ENCODE peak calls at places on chromosome 1, in five cellular contexts. V, D, F, G and T are unnamed samples.

GRCh38 chr1:43648448-43648847 is 1.5 kb upstream of the KDM4A start:
- DNase-seq in V (peak), D (no peak), F (no peak), G (no peak), T (no peak)

GRCh38 chr1:232725303-232726047 is 79.7 kb upstream of the MAP10 start:
- DNase-seq in V (no peak), D (no peak), F (no peak), G (no peak), T (no peak)

GRCh38 chr1:220818421-220819173 is 31.9 kb downstream of the MTARC1 start:
- DNase-seq in V (peak), D (no peak), F (peak), G (peak), T (no peak)

GRCh38 chr1:24042375-24042774 is 62.2 kb upstream of the SRSF10 start:
- DNase-seq in V (no peak), D (no peak), F (no peak), G (no peak), T (no peak)

GRCh38 chr1:107057197-107058133 is 991 bp downstream of the PRMT6 start:
- DNase-seq in V (peak), D (peak), F (peak), G (peak), T (no peak)

GRCh38 chr1:36411674-36412648 is 14.3 kb upstream of the LSM10 start:
- DNase-seq in V (peak), D (no peak), F (peak), G (no peak), T (no peak)

GRCh38 chr1:89454845-89455521 is 69.6 kb upstream of the LRRC8B start:
- DNase-seq in V (peak), D (peak), F (peak), G (no peak), T (no peak)

GRCh38 chr1:36882536-36883285 is 151.6 kb downstream of the GRIK3 start:
- DNase-seq in V (no peak), D (no peak), F (no peak), G (no peak), T (no peak)

GRCh38 chr1:245599413-245600174 is 444.8 kb downstream of the KIF26B start:
- DNase-seq in V (peak), D (no peak), F (peak), G (no peak), T (no peak)

GRCh38 chr1:24501371-24502167 is 1.1 kb upstream of the RCAN3 start:
- DNase-seq in V (no peak), D (no peak), F (no peak), G (no peak), T (no peak)

GRCh38 chr1:183033205-183033604 is 10.0 kb downstream of the LAMC1 start:
- DNase-seq in V (no peak), D (no peak), F (no peak), G (no peak), T (no peak)

GRCh38 chr1:183877321-183877720 is 72.4 kb downstream of the RGL1 start:
- DNase-seq in V (peak), D (no peak), F (no peak), G (no peak), T (no peak)

GRCh38 chr1:103170608-103171007 is 62.3 kb upstream of the COL11A1 start:
- DNase-seq in V (no peak), D (no peak), F (no peak), G (no peak), T (no peak)

GRCh38 chr1:172532700-172533510 is at the start of gene SUCO:
- DNase-seq in V (peak), D (peak), F (peak), G (peak), T (peak)

GRCh38 chr1:45364294-45364693 is 24.1 kb upstream of the MUTYH start:
- DNase-seq in V (no peak), D (no peak), F (no peak), G (no peak), T (no peak)

GRCh38 chr1:230361941-230362340 is 64.2 kb downstream of the PGBD5 start:
- DNase-seq in V (no peak), D (peak), F (no peak), G (no peak), T (no peak)

GRCh38 chr1:211334986-211335385 is 8.4 kb downstream of the TRAF5 start:
- DNase-seq in V (no peak), D (no peak), F (no peak), G (no peak), T (no peak)

GRCh38 chr1:166840309-166841302 is 1.3 kb downstream of the POGK start:
- DNase-seq in V (peak), D (peak), F (peak), G (no peak), T (no peak)

GRCh38 chr1:61175976-61176375 is 93.6 kb downstream of the NFIA start:
- DNase-seq in V (no peak), D (no peak), F (no peak), G (no peak), T (no peak)

GRCh38 chr1:203335503-203335902 is 15.4 kb downstream of the FMOD start:
- DNase-seq in V (no peak), D (no peak), F (no peak), G (no peak), T (no peak)

GRCh38 chr1:42765832-42766722 is 751 bp downstream of the P3H1 start:
- DNase-seq in V (peak), D (peak), F (peak), G (no peak), T (no peak)

DNA sequence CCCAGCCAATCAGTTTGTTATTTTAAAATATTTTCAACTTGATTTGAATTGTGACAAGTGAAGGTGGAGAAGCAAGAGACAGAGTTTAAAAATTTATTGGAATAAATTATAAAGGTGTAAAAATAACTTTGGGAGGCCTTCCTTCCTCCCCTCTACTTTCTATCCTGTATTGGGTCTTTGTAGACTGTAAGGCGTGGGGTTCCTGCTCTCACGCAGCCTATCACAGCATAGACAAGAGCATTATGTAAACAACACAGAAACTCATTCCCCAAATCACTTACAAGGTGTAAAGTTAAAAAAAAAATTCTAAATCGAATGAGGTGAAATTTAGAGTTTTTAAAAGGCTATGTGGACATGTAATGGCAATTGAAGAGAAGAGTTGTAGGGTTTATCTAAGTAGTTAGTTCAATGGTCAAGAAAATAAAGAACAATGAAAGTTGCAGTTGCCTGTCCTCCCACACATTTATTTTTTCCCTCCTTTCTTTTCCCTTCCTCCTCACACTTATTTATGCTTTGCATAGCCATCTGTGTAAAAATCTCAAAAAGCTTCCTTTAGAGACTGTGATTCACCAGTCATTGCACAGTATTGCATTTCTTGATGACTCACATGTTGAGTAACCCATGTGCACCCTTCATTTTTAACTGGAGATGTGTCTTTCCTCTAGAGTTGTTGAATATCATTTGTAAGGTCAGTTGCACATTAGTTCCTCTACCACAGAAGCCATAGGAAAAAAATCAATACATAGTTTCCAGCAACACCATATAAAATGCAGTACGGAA is 242.2 kb downstream of the PTPRC start:
- DNase-seq in V (peak), D (no peak), F (no peak), G (no peak), T (peak)
- H3K27ac ChIP-seq in V (peak), D (peak), F (no peak), G (no peak), T (peak)

GRCh38 chr1:38045431-38046332 is 911 bp downstream of the POU3F1 start:
- DNase-seq in V (no peak), D (peak), F (peak), G (no peak), T (no peak)

GRCh38 chr1:38041941-38042834 is 4.4 kb downstream of the POU3F1 start:
- DNase-seq in V (no peak), D (no peak), F (no peak), G (no peak), T (no peak)

GRCh38 chr1:38044224-38045215 is 2.1 kb downstream of the POU3F1 start:
- DNase-seq in V (no peak), D (no peak), F (no peak), G (no peak), T (no peak)

GRCh38 chr1:38046333-38046883 is at the start of gene POU3F1:
- DNase-seq in V (no peak), D (peak), F (no peak), G (no peak), T (no peak)

DNA sequence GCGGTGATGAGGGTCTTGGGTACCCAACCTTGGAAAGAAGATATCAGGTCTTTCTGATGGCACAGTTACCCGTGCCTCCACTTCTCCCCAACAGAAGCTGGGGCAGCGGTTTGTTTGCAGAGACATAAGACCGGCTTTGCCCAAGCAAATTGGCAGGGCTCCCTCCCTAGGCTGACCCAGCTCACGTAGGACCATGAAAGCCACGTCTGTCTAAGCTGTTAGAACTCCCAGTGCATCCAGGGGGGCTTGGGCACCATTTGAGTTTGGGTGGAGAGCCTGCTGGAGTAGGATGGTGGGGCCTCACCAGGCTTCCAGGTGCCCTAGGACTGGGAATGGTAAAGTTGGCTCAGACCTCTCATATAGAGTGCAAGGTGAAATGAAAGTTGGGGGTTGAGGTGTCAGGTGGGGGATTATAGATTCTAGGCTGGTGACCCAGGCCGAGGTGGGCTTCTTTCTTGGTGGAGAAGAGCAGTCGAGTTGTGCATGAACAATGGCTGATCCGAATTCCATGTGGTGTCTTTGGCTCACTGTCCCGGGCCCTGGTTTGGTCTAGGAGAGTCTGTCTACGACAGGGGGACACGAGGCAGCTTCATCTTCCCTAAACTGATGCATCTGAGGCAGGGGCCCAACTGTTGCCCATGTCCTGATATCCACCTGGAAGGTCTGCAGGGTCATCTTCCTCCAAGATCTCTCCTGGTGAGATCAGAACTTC is 3.4 kb downstream of the POU3F1 start:
- DNase-seq in V (no peak), D (no peak), F (no peak), G (no peak), T (no peak)
- H3K4me3 ChIP-seq in V (no peak), D (no peak), F (no peak), G (peak), T (no peak)

DNA sequence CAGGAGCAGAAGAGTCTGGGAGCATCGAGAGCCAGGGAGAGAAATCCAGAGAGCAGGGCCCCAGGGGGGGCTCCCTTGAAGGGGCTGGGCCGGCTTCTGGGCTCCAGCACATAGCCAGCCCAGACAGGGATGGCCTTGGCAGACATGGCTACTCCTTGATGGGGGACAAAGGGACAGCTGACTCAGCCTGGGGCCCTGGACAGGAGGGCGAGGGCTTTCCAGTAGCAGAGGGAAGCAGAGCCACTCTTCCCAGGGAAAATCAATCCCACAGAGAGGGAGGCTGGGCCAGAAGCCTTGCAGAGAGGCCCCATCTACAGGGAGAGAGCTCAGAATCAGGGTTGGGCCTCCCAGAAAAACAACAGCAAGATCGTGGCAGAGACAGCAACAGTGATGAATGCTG is 15.5 kb downstream of the IGFN1 start:
- DNase-seq in V (no peak), D (no peak), F (no peak), G (no peak), T (no peak)
- H3K9ac ChIP-seq in V (no peak), D (no peak), F (no peak), G (no peak), T (no peak)

DNA sequence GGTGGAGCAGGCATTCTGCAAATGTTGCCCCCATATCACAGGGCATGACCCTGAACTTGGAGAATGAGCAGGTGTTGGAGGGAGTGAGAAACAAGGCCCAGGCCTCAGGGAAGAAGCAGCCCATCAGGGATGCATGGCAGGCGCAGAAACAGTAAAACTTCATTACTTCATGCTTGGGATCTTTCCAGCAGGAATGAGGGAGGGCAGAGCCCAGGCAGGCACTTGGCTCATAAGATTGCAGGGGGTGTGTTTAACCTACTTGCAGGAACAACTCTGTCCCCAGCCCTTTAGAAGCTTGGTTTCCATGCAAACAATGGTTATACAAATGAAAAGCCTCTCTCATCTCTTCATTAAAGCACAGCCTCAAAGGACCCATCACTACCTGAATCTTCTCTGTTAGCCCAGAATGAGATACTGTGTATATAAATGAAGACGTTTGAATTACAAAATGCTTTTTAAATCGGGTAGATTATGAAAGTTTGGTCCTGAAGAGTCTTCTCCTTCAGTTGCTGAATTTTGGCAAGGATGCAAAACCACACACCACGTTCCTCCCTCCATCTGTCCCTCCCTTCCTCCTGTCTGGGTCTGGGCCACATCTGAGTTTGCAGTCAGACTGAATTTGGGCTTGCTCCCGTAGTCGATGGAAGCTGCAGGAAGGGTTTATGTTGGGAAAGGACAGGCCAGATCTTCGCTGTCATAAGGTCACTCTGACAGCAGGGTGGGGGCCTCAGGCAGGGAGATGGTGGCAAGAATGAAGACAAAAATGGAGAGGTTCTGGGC is 154.4 kb upstream of the KLHDC7A start:
- DNase-seq in V (no peak), D (no peak), F (no peak), G (no peak), T (no peak)
- H3K27ac ChIP-seq in V (no peak), D (no peak), F (no peak), G (no peak), T (no peak)

GRCh38 chr1:8427493-8427892 is 109.6 kb downstream of the SLC45A1 start:
- DNase-seq in V (no peak), D (no peak), F (no peak), G (no peak), T (no peak)

GRCh38 chr1:8428441-8428840 is 110.5 kb downstream of the SLC45A1 start:
- DNase-seq in V (no peak), D (no peak), F (no peak), G (no peak), T (no peak)

GRCh38 chr1:8426996-8427395 is 109.1 kb downstream of the SLC45A1 start:
- DNase-seq in V (no peak), D (no peak), F (no peak), G (no peak), T (no peak)

GRCh38 chr1:8429549-8430105 is 111.7 kb downstream of the SLC45A1 start:
- DNase-seq in V (no peak), D (no peak), F (no peak), G (no peak), T (no peak)

DNA sequence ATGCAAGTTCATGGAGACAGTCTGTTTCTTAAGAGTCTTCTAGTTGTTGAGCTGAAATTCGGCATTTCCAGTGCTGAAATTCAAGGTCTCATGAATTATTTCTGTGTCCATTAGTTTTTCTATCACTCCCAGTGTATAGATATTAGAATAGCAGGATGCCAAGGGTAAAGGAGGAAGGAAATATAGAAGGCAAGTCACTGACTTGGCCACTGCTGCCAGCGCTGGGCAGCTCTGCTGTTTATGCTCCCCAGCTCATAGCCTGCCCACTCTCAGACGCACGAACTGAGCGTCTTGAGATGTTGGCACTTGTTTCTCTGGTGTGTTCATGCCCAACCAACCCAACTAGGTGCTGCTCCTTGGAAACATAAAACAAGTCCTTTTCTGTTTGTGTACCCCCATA is 110.1 kb downstream of the SLC45A1 start:
- DNase-seq in V (no peak), D (no peak), F (no peak), G (no peak), T (no peak)
- H3K4me3 ChIP-seq in V (no peak), D (no peak), F (no peak), G (no peak), T (no peak)

GRCh38 chr1:199205740-199206139 is 566.9 kb downstream of the PTPRC start:
- DNase-seq in V (no peak), D (no peak), F (no peak), G (no peak), T (no peak)

GRCh38 chr1:199197695-199198094 is 558.9 kb downstream of the PTPRC start:
- DNase-seq in V (no peak), D (no peak), F (no peak), G (no peak), T (no peak)

GRCh38 chr1:199204231-199204630 is 565.4 kb downstream of the PTPRC start:
- DNase-seq in V (no peak), D (no peak), F (no peak), G (no peak), T (no peak)

DNA sequence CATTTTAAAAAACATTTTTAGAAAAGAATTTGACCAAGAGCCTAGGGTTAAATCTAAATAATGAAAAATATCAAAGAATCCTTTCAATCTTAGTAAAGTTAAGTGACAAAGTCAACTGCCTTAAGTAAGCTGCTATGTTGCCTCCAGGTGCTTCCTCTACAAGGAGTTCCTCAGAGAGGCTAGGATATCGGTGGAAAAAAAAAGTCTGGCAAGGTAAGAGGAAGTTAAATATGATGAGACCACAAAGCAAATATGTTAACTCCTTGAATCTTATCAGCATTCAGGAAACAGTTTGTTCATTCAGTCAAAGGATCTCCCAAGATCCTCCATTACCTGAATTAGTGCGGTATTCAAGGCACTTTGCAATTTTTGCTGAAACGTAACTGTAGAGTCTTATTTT is 563.5 kb downstream of the PTPRC start:
- DNase-seq in V (no peak), D (no peak), F (no peak), G (no peak), T (no peak)
- H3K9ac ChIP-seq in V (no peak), D (no peak), F (no peak), G (no peak), T (no peak)